ENCODE peak calls at places on chromosomes 4 and X, in five cellular contexts. L is PC-3, D is PC-9, S is GM23248, N is MM.1S. T is an unnamed sample. For H3F3A, the result is how much of the 10 kb centered on the place peaks cover.

GRCh38 chr4:70688795-70689231 is 481 bp downstream of the UTP3 start:
- DNase-seq in L (no peak), D (no peak), S (peak), N (no peak), T (peak)

GRCh38 chr4:20313237-20314030 is 61.7 kb downstream of the SLIT2 start:
- DNase-seq in L (no peak), D (no peak), S (no peak), N (peak), T (peak)

GRCh38 chrX:151397741-151398070 is 700 bp downstream of the VMA21 start:
- DNase-seq in L (peak), D (no peak), S (no peak), N (no peak), T (no peak)

GRCh38 chr4:185128272-185129119 is 14.6 kb upstream of the SLC25A4 start:
- DNase-seq in L (no peak), D (peak), S (peak), N (no peak), T (peak)

GRCh38 chrX:131854586-131854985 is 168.5 kb upstream of the STK26 start:
- DNase-seq in L (peak), D (no peak), S (peak), N (no peak), T (no peak)

GRCh38 chr4:40486534-40486933 is 143.1 kb downstream of the RBM47 start:
- DNase-seq in L (peak), D (no peak), S (peak), N (no peak), T (no peak)

GRCh38 chrX:84729809-84730208 is 227.6 kb upstream of the HDX start:
- DNase-seq in L (peak), D (peak), S (peak), N (peak), T (peak)

GRCh38 chr4:26248647-26249046 is 72.2 kb upstream of the RBPJ start:
- DNase-seq in L (no peak), D (no peak), S (no peak), N (no peak), T (no peak)

GRCh38 chr4:57404463-57404862 is 294.3 kb upstream of the IGFBP7 start:
- DNase-seq in L (no peak), D (no peak), S (peak), N (no peak), T (peak)

GRCh38 chr4:8349664-8350225 is 80.2 kb downstream of the HTRA3 start:
- DNase-seq in L (no peak), D (no peak), S (no peak), N (no peak), T (no peak)

GRCh38 chr4:153616005-153616555 is 68.0 kb upstream of the TLR2 start:
- DNase-seq in L (no peak), D (no peak), S (no peak), N (no peak), T (no peak)

GRCh38 chr4:153612878-153613277 is 71.2 kb upstream of the TLR2 start:
- DNase-seq in L (no peak), D (no peak), S (no peak), N (no peak), T (no peak)

GRCh38 chr4:153611679-153612078 is 72.4 kb upstream of the TLR2 start:
- DNase-seq in L (peak), D (no peak), S (peak), N (no peak), T (no peak)

DNA sequence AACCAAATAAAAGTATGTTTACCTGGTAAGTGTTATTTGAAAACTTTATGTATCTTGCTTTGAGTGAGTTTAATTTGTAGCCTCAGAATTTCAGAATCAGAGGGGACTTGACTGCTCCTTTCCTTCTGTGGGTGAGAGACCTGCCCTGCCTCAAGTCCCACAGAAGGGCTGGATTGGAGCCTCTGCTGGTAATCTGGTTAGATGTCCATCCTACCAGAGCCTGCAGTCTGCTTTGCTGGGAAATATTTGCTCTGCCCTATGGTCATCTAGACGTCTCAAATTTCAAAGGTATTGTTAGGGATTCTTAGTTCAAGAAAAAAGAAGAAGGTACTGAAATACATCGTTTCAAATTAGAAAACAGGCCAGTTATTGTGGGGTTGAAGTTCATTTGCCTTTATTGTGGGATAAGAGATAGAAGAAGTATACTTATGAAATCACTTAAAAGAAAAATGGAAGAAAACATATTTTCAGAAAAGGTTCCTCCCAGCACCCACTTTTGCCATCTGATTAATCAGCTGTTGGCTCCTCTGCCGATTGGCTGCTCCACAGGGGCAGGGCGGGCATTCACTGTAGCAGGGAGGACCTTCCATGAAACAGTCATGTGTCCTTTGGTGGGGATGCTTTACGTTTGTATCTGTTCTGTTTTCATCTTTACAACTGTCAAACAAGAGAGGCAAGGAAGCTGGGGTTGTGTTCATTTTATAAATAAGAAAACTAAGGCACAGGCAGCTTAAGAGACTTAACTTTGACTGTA is 73.3 kb upstream of the TLR2 start:
- DNase-seq in L (no peak), D (no peak), S (no peak), N (no peak), T (no peak)
- H3F3A ChIP-seq in L (under half), D (under half), S (under half), N (under half), T (under half)

DNA sequence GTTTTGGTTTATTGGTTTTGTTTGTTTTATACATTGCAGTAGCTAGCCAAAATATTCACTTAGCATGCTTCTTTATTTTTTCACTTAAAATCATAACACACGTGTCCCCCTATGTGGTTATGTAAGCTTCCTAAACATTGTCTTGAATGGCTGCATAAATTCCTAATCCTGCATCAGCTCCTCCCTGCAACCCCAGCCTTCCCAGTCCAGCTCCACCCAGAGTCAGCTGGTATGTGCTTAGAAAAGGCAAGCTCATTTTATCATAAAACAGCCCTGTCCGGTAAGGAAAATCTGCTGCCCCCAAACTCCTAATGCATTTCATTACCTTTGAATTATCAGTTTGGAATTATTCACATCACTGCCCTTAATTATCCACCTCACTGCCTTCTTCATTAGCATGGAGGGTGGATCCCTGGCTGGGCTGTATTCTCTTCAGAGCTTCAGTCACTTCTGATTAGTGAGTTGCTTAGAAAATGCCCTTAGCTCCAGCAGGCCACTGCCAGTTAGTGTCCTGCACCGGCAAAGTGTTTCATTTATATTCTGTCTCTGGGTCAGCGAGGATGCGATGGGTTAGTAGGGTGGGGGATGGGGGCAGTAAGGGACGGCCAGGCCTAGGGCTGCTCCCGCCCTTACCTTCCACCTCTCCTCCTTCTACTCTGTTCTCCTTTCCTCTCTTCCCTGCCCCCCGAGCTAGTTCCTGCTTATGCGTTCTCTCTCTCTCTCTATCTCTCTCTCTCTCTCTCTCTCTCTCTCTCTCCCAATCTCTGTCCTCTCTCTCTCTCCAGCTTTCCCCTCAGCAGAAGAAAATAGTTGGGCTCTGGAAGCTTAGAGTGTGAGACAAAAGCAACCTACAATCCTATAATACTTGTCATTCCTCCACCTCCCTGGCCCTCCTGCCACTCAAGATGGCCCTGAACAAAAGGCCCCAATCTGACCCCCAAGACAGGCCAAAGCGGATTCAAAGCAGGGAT is 174.8 kb upstream of the KLF3 start:
- DNase-seq in L (no peak), D (no peak), S (peak), N (no peak), T (peak)
- H2AFZ ChIP-seq in L (no peak), D (no peak), S (no peak), N (no peak), T (no peak)

GRCh38 chr4:153513596-153513995 is 47.4 kb downstream of the TMEM131L start:
- DNase-seq in L (peak), D (no peak), S (peak), N (no peak), T (no peak)
- H3F3A ChIP-seq in L (under half), D (under half), S (under half), N (under half), T (under half)

GRCh38 chr4:108512615-108513505 is 107.5 kb upstream of the RPL34 start:
- DNase-seq in L (peak), D (no peak), S (peak), N (no peak), T (peak)
- H2AFZ ChIP-seq in L (no peak), D (no peak), S (no peak), N (no peak), T (peak)

DNA sequence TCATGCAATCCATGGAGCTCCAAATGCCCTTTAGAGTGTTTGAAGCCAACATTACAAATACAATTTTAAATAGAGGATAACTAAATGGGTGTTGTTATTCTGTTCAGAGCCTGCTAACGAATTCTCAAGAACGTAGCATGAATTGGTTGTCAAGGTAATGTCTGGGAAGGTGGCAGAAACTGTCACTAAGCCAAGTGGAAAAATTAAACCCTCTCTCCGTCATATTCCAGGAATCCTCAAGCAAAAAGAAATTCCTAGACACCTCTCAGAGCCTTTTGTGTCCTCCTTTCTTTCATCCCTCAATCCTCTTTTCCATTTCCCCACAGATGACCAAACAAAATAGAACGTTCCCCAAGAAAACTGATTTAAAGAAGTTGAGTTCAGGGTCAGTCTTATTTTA is 204.0 kb downstream of the MID1 start:
- DNase-seq in L (no peak), D (no peak), S (no peak), N (no peak), T (no peak)
- H3F3A ChIP-seq in L (under half), D (under half), S (under half), N (under half), T (under half)

GRCh38 chrX:48696301-48697181 is at the start of gene SUV39H1:
- DNase-seq in L (peak), D (peak), S (peak), N (peak), T (peak)

GRCh38 chrX:48697182-48697727 is 721 bp downstream of the SUV39H1 start:
- DNase-seq in L (no peak), D (no peak), S (no peak), N (no peak), T (no peak)

GRCh38 chrX:48695524-48695875 is 1.0 kb upstream of the SUV39H1 start:
- DNase-seq in L (peak), D (no peak), S (peak), N (peak), T (no peak)

GRCh38 chrX:48695925-48696300 is 621 bp upstream of the SUV39H1 start:
- DNase-seq in L (peak), D (no peak), S (no peak), N (no peak), T (peak)

GRCh38 chrX:48694776-48695523 is 1.6 kb upstream of the SUV39H1 start:
- DNase-seq in L (no peak), D (no peak), S (no peak), N (no peak), T (peak)
- H2AFZ ChIP-seq in L (peak), D (no peak), S (peak), N (peak), T (no peak)

DNA sequence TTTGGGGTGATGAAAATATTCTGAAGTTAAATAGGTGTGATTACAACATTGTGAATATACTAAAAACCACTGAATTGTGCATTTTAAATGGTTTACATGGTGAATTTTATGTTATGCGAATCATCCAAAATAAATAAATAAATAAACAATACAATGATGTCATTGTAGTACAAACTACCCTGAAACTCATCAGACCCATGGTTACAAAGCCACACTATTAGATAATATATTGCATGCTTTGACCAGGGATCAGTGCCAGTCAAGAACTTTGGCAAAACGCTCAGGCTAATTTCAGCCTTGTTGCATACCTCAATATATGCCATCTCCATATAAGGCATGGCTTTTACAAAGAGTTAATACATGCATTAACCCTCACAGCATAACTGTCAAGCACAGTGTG is 45.5 kb upstream of the XIAP start:
- DNase-seq in L (peak), D (no peak), S (peak), N (no peak), T (no peak)
- H3F3A ChIP-seq in L (under half), D (under half), S (under half), N (under half), T (under half)

GRCh38 chr4:168654206-168655174 is 157.6 kb downstream of the PALLD start:
- DNase-seq in L (peak), D (peak), S (no peak), N (peak), T (no peak)
- H2AFZ ChIP-seq in L (no peak), D (peak), S (no peak), N (peak), T (no peak)

DNA sequence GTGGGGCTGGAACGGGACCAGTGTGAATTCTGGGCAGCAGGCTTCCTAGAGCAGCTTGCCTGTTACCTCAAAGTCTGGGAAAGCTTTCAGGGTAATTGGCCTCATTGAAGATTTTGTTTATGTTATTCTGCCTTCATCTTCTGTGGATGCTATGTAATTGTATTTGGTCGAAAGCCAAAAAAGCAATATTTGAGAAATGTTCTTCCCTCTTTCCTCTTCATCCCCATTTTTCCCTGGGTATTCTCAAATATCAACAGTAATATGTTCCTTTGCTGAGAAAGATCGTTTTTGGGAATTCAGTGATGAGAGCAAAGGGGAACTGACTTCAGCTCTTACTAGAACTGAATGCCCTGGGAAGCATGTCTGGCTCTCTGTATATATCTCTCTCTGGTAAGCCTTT is 13.0 kb downstream of the TMEM131L start:
- DNase-seq in L (no peak), D (no peak), S (no peak), N (no peak), T (no peak)
- H3F3A ChIP-seq in L (under half), D (under half), S (under half), N (under half), T (under half)

GRCh38 chr4:100287569-100287968 is 97.3 kb upstream of the DDIT4L start:
- DNase-seq in L (no peak), D (no peak), S (no peak), N (no peak), T (no peak)

GRCh38 chr4:100288811-100289529 is 98.7 kb upstream of the DDIT4L start:
- DNase-seq in L (no peak), D (no peak), S (peak), N (no peak), T (no peak)

GRCh38 chr4:100284302-100284701 is 94.0 kb upstream of the DDIT4L start:
- DNase-seq in L (no peak), D (no peak), S (no peak), N (no peak), T (no peak)

GRCh38 chr4:100288167-100288566 is 97.9 kb upstream of the DDIT4L start:
- DNase-seq in L (peak), D (no peak), S (peak), N (no peak), T (no peak)

DNA sequence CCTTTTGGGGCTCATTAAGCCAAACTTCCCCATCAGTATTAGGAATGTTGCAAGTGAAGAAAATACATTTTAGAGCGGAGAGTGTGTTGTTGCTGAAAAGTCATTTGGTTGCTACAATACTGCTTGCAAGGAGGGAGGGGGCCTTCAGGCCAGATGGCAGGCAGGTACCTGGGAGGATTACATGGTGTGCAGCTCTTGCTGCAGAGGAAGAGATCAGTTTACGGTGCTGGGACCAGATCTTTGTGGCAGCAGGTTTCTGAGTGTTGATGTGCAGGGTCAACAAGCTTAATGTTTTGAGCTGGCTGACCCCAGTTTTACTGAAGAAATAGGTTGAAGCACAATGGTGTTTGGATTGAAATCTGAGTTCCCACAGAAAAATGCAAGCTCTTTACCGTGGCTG is 96.3 kb upstream of the DDIT4L start:
- DNase-seq in L (no peak), D (no peak), S (no peak), N (no peak), T (peak)
- H2AFZ ChIP-seq in L (no peak), D (no peak), S (no peak), N (no peak), T (peak)

T was measured in neural progenitor cell.